ENCODE peak calls at places on chromosomes 2 and 18, in nine cellular contexts. L is dorsolateral prefrontal cortex, O is Peyer's patch, I is testis, N is HepG2, Z is H7, Y is skeletal muscle cell, E is AG09309, W is OCI-LY7. U is an unnamed sample.

GRCh38 chr2:188668017-188668663 is 306.0 kb upstream of the COL3A1 start:
- DNase-seq in L (no peak), O (no peak), I (no peak), N (no peak), Z (no peak), Y (peak), E (peak), W (no peak), U (no peak)

GRCh38 chr2:28004086-28004485 is 113.6 kb downstream of the BABAM2 start:
- DNase-seq in L (no peak), O (no peak), I (no peak), N (no peak), Z (no peak), Y (peak), E (peak), W (no peak), U (no peak)

GRCh38 chr2:63740943-63741342 is 100.8 kb upstream of the UGP2 start:
- DNase-seq in L (no peak), O (no peak), I (no peak), N (peak), Z (no peak), Y (no peak), E (no peak), W (no peak), U (no peak)

GRCh38 chr2:239692348-239692747 is 291.5 kb upstream of the HDAC4 start:
- DNase-seq in L (no peak), O (peak), I (peak), N (no peak), Z (no peak), Y (no peak), E (no peak), W (no peak), U (no peak)

GRCh38 chr2:45637440-45637839 is 14.0 kb upstream of the PRKCE start:
- DNase-seq in L (no peak), O (no peak), I (no peak), N (no peak), Z (no peak), Y (peak), E (no peak), W (no peak), U (no peak)

GRCh38 chr2:185952098-185952497 is 213.5 kb downstream of the FSIP2 start:
- DNase-seq in L (no peak), O (no peak), I (no peak), N (no peak), Z (no peak), Y (no peak), E (no peak), W (no peak), U (no peak)

GRCh38 chr18:76256897-76257500 is 238.0 kb downstream of the ZNF516 start:
- DNase-seq in L (no peak), O (no peak), I (peak), N (peak), Z (peak), Y (peak), E (peak), W (peak), U (peak)

GRCh38 chr2:32061973-32062861 is 1.1 kb upstream of the SPAST start:
- DNase-seq in L (no peak), O (peak), I (peak), N (peak), Z (peak), Y (peak), E (no peak), W (no peak), U (peak)

GRCh38 chr2:219554369-219554768 is 10.5 kb downstream of the TMEM198 start:
- DNase-seq in L (no peak), O (no peak), I (no peak), N (no peak), Z (no peak), Y (no peak), E (no peak), W (no peak), U (no peak)

GRCh38 chr2:239816571-239816970 is 208.6 kb downstream of the NDUFA10 start:
- DNase-seq in L (no peak), O (no peak), I (no peak), N (no peak), Z (no peak), Y (no peak), E (no peak), W (no peak), U (no peak)

GRCh38 chr2:127398239-127398590 is 10.4 kb upstream of the MAP3K2 start:
- DNase-seq in L (no peak), O (peak), I (peak), N (peak), Z (peak), Y (peak), E (peak), W (no peak), U (no peak)

GRCh38 chr2:44766220-44766619 is 175.3 kb upstream of the SIX3 start:
- DNase-seq in L (no peak), O (no peak), I (no peak), N (no peak), Z (no peak), Y (no peak), E (no peak), W (no peak), U (no peak)

GRCh38 chr2:74947703-74948102 is 10.7 kb upstream of the POLE4 start:
- DNase-seq in L (no peak), O (no peak), I (no peak), N (peak), Z (no peak), Y (no peak), E (no peak), W (no peak), U (peak)

GRCh38 chr2:149872638-149873037 is 285.1 kb upstream of the MMADHC start:
- DNase-seq in L (no peak), O (no peak), I (no peak), N (no peak), Z (no peak), Y (no peak), E (no peak), W (no peak), U (no peak)

GRCh38 chr2:46847726-46848421 is 67.7 kb downstream of the MCFD2 start:
- DNase-seq in L (no peak), O (no peak), I (no peak), N (no peak), Z (no peak), Y (peak), E (peak), W (no peak), U (no peak)

DNA sequence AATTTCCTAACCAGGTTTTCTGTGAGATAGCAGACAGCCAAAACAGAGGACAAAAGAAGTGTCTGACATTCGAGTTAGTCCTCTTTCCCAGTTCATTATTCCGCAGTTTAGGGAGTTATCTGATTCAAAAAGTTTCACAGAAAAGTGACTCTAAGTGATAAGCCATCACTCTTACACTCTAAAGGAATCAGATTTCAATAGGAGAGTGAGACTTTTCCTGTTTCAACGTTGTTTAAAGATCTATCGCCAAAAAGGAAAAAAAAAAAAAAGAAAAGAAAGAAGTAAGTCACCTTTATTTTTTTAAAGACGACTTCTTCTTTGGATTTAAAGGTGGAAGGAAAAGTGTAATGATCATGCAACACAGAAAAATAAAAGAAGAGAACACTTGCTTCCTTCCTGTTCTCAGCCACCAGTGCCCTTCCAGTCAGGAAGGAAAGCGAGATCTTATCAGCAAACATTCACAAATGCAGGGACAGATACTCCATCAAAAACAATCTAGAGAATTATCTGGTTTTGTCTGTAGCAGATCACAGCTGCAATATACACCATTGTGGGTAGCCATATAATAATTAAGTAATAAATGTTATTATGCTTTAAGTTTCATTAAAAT is 49.8 kb downstream of the TFPI start:
- DNase-seq in L (no peak), O (no peak), I (no peak), N (no peak), Z (no peak), Y (no peak), E (no peak), W (no peak), U (no peak)
- H3K4me3 ChIP-seq in L (no peak), O (no peak), I (no peak), N (peak), Z (no peak), Y (no peak), E (no peak), W (no peak), U (no peak)

GRCh38 chr18:57619881-57620280 is 1.8 kb downstream of the NARS1 start:
- DNase-seq in L (no peak), O (no peak), I (no peak), N (no peak), Z (no peak), Y (no peak), E (no peak), W (no peak), U (no peak)
- H3K4me3 ChIP-seq in L (no peak), O (no peak), I (no peak), N (peak), Z (no peak), Y (no peak), E (no peak), W (peak), U (no peak)

GRCh38 chr2:170142502-170142901 is 35.4 kb upstream of the MYO3B start:
- DNase-seq in L (no peak), O (no peak), I (no peak), N (no peak), Z (no peak), Y (no peak), E (no peak), W (no peak), U (no peak)

GRCh38 chr2:170140561-170140960 is 37.4 kb upstream of the MYO3B start:
- DNase-seq in L (no peak), O (no peak), I (no peak), N (no peak), Z (no peak), Y (no peak), E (no peak), W (no peak), U (no peak)

GRCh38 chr2:170139276-170139967 is 38.5 kb upstream of the MYO3B start:
- DNase-seq in L (no peak), O (no peak), I (no peak), N (no peak), Z (no peak), Y (no peak), E (no peak), W (no peak), U (no peak)

GRCh38 chr2:170143045-170143717 is 34.8 kb upstream of the MYO3B start:
- DNase-seq in L (no peak), O (no peak), I (no peak), N (no peak), Z (no peak), Y (no peak), E (no peak), W (no peak), U (no peak)

DNA sequence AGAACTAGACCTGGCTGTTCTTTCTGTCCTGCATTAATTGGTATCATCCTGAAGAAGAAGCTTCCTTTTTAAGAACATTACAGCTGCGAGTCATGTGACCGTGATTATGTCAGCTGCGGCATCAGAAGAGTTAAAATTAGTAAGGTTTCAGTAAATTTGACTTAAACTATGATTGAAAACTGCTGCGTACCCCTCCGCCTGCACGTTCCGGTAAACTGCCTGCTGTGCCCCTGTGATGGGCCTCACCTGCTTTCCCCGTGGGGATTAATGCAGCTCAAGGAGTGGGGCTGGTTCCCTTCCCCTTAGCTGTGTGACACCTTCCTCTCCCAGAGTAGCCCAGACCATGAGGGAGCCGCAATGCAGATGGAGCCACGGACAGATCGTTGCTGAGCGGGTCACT is 36.1 kb upstream of the MYO3B start:
- DNase-seq in L (no peak), O (no peak), I (no peak), N (no peak), Z (peak), Y (no peak), E (no peak), W (no peak), U (no peak)
- H3K4me3 ChIP-seq in L (no peak), O (no peak), I (no peak), N (no peak), Z (no peak), Y (no peak), E (no peak), W (no peak), U (no peak)

DNA sequence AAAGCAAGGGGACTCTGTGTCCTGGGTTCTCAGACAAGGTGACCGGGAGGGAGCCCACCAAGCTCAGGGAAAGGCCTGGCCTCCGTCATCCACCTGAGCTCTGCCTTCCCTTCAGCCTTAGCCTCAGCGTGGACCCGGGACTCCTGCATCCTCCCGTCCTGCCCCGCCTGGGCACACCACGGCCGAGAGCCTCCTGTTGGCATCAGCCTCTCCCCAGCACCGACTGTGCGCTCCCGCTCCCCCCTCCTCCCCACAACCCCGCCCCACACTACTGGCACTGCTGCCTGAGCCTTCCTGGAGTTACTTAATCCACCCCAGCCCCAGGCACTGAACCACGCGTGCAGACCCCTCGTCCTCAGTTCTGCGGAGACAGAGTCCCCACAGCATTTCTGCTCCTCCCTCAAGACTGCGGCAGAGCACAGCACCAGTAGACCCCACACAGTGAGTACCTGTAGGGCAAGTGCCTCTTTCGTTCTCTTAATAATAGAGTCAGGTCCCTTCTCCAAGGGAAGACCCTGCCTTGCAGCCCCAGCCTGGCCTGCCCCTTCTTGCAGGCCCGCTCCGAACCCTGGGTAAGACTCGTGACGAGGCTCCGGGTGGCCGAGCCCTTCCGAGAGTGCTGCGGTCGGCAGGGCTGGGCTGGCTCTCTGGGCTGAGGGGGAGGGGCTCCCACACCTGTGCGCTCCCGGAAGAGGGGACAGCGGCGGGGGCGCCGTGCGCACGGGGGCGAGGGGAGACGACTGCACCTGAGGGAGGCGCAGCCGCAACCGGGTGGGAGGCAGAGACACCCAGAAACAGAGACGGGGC is at the start of gene AMER3:
- DNase-seq in L (no peak), O (no peak), I (peak), N (no peak), Z (peak), Y (no peak), E (no peak), W (no peak), U (peak)
- H3K4me3 ChIP-seq in L (peak), O (peak), I (peak), N (peak), Z (peak), Y (peak), E (no peak), W (no peak), U (peak)

DNA sequence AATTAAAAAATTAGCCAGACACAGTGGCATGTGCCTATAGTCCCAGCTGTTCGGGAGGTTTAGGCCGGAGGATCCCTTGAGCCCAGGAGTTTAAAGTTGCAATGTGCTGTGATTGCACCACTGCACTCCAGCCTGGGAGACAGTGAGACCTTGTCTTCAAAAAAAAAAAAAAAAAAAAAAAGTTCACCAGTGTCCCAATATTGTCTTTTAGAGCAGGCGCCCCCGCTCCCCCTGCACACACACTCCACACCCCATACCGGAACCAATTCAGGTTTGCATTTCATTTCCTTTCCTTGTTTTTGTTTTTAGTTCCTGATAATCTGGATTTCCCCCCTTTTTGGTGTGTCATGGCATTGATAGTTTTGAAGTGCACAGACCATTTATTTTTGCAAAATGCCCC is 10.4 kb downstream of the TMEM87B start:
- DNase-seq in L (no peak), O (no peak), I (no peak), N (no peak), Z (no peak), Y (no peak), E (no peak), W (no peak), U (no peak)
- H3K4me3 ChIP-seq in L (no peak), O (no peak), I (no peak), N (no peak), Z (no peak), Y (no peak), E (no peak), W (no peak), U (no peak)

DNA sequence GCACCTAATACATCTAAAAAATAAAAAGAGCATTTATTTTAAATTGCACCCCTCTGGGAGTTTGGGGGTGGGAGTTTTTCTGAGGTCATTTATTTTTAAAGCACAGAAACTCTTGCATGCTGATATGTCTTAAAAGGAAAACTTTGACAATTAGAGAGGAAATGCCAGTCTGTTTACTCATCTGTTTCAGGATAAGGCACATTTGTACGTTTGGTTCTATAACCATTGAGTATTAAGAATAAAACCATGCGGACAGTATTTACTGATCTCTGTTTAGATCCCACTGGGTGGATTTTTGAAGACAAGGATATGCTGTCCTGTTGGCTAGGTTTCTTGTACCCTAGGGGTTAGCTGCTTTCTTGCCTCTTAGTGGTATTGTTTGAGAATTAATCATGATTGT is 122.9 kb downstream of the TANC1 start:
- DNase-seq in L (no peak), O (no peak), I (no peak), N (no peak), Z (no peak), Y (no peak), E (no peak), W (no peak), U (no peak)
- H3K4me3 ChIP-seq in L (no peak), O (no peak), I (no peak), N (no peak), Z (no peak), Y (no peak), E (no peak), W (no peak), U (no peak)

GRCh38 chr2:39128919-39129391 is 8.1 kb upstream of the SOS1 start:
- DNase-seq in L (no peak), O (peak), I (no peak), N (peak), Z (no peak), Y (no peak), E (no peak), W (peak), U (no peak)
- H3K4me3 ChIP-seq in L (no peak), O (no peak), I (no peak), N (no peak), Z (no peak), Y (no peak), E (no peak), W (peak), U (no peak)

GRCh38 chr2:55054076-55054475 is 3.8 kb upstream of the RTN4 start:
- DNase-seq in L (no peak), O (no peak), I (no peak), N (no peak), Z (no peak), Y (no peak), E (no peak), W (peak), U (no peak)

GRCh38 chr2:55050133-55050994 is at the start of gene RTN4:
- DNase-seq in L (peak), O (peak), I (peak), N (peak), Z (peak), Y (peak), E (peak), W (peak), U (peak)

GRCh38 chr2:55051026-55051866 is 995 bp upstream of the RTN4 start:
- DNase-seq in L (no peak), O (peak), I (peak), N (peak), Z (peak), Y (peak), E (peak), W (peak), U (peak)

GRCh38 chr2:55054476-55054875 is 4.2 kb upstream of the RTN4 start:
- DNase-seq in L (no peak), O (no peak), I (no peak), N (no peak), Z (no peak), Y (no peak), E (no peak), W (peak), U (no peak)

GRCh38 chr2:55052087-55053061 is 2.1 kb upstream of the RTN4 start:
- DNase-seq in L (no peak), O (no peak), I (no peak), N (no peak), Z (no peak), Y (no peak), E (no peak), W (peak), U (no peak)
- H3K4me3 ChIP-seq in L (no peak), O (no peak), I (no peak), N (no peak), Z (no peak), Y (no peak), E (no peak), W (peak), U (peak)

GRCh38 chr2:176085120-176085788 is 1.5 kb upstream of the EVX2 start:
- DNase-seq in L (no peak), O (no peak), I (no peak), N (no peak), Z (peak), Y (no peak), E (no peak), W (no peak), U (no peak)
- H3K4me3 ChIP-seq in L (no peak), O (no peak), I (no peak), N (no peak), Z (no peak), Y (no peak), E (no peak), W (no peak), U (peak)

U was measured in neural progenitor cell.